ENCODE peak calls at places on chromosome 22, in five cellular contexts. X is neural crest cell; W is NCI-H187 treated with DMSO at 0.1 percent for 48 hours; Q is stimulated activated naive CD8-positive, alpha-beta T cell treated with anti-CD3 and anti-CD28 coated beads, Interleukin-15, Interleukin-2, amounts not matched to agents 100 U/mL and 50 U/mL, for 24 hours; M is left cardiac atrium. N is an unnamed sample.

GRCh38 chr22:46347646-46348045 is 12.1 kb downstream of the TRMU start:
- DNase-seq in X (no peak), W (no peak), Q (no peak), M (no peak), N (no peak)

GRCh38 chr22:24706732-24707476 is 67.6 kb downstream of the PIWIL3 start:
- DNase-seq in X (no peak), W (no peak), Q (peak; percentile 17), M (no peak), N (no peak)

GRCh38 chr22:45638834-45639746 is 32.5 kb upstream of the ATXN10 start:
- DNase-seq in X (no peak), W (peak; percentile 53), Q (no peak), M (peak; percentile 76), N (peak; percentile 50)

GRCh38 chr22:46738961-46739870 is 1.2 kb upstream of the CERK start:
- DNase-seq in X (no peak), W (no peak), Q (peak; percentile 72), M (peak; percentile 57), N (peak; percentile 49)

GRCh38 chr22:24230911-24231656 is 13.8 kb downstream of the GGT5 start:
- DNase-seq in X (peak; percentile 52), W (no peak), Q (peak; percentile 82), M (peak; percentile 36), N (peak; percentile 62)

GRCh38 chr22:49691256-49691655 is 136.4 kb downstream of the BRD1 start:
- DNase-seq in X (no peak), W (no peak), Q (no peak), M (no peak), N (no peak)

GRCh38 chr22:43007519-43008102 is 7.3 kb downstream of the PACSIN2 start:
- DNase-seq in X (no peak), W (no peak), Q (no peak), M (no peak), N (no peak)

GRCh38 chr22:31241936-31242335 is 29.8 kb downstream of the LIMK2 start:
- DNase-seq in X (no peak), W (no peak), Q (no peak), M (no peak), N (no peak)

GRCh38 chr22:23608583-23608982 is 23.5 kb downstream of the DRICH1 start:
- DNase-seq in X (peak; percentile 30), W (no peak), Q (no peak), M (no peak), N (no peak)

GRCh38 chr22:22995166-22995565 is 75.2 kb upstream of the GNAZ start:
- DNase-seq in X (no peak), W (no peak), Q (no peak), M (no peak), N (no peak)

GRCh38 chr22:19853879-19854777 is 546 bp downstream of the GNB1L start:
- DNase-seq in X (peak; percentile 36), W (no peak), Q (peak; percentile 22), M (no peak), N (peak; percentile 46)

GRCh38 chr22:29219881-29220670 is 14.4 kb downstream of the EMID1 start:
- DNase-seq in X (no peak), W (no peak), Q (no peak), M (no peak), N (no peak)

GRCh38 chr22:49575703-49576081 is 252.0 kb downstream of the BRD1 start:
- DNase-seq in X (no peak), W (no peak), Q (no peak), M (no peak), N (no peak)

GRCh38 chr22:37533995-37534394 is 14.8 kb upstream of the CARD10 start:
- DNase-seq in X (no peak), W (no peak), Q (no peak), M (no peak), N (no peak)

GRCh38 chr22:46737105-46737975 is 712 bp downstream of the CERK start:
- DNase-seq in X (peak; percentile 25), W (no peak), Q (peak; percentile 61), M (peak; percentile 55), N (no peak)

GRCh38 chr22:47377926-47378560 is 615.6 kb downstream of the TBC1D22A start:
- DNase-seq in X (no peak), W (no peak), Q (no peak), M (no peak), N (no peak)

GRCh38 chr22:48187272-48187855 is 1424.9 kb downstream of the TBC1D22A start:
- DNase-seq in X (no peak), W (no peak), Q (no peak), M (no peak), N (no peak)

GRCh38 chr22:47872761-47873535 is 1110.5 kb downstream of the TBC1D22A start:
- DNase-seq in X (no peak), W (no peak), Q (no peak), M (no peak), N (no peak)

GRCh38 chr22:46931414-46931813 is 169.0 kb downstream of the TBC1D22A start:
- DNase-seq in X (no peak), W (no peak), Q (no peak), M (no peak), N (no peak)

GRCh38 chr22:43993072-43993760 is 30.9 kb upstream of the PARVB start:
- DNase-seq in X (peak; percentile 60), W (no peak), Q (peak; percentile 61), M (peak; percentile 58), N (peak; percentile 56)

GRCh38 chr22:49779226-49779625 is 48.4 kb downstream of the BRD1 start:
- DNase-seq in X (no peak), W (no peak), Q (no peak), M (peak; percentile 3), N (no peak)

GRCh38 chr22:29642694-29643093 is 39.3 kb downstream of the NF2 start:
- DNase-seq in X (no peak), W (no peak), Q (no peak), M (no peak), N (no peak)

GRCh38 chr22:31574015-31574670 is 77.8 kb downstream of the SFI1 start:
- DNase-seq in X (no peak), W (no peak), Q (no peak), M (no peak), N (no peak)

GRCh38 chr22:39381009-39381755 is 18.4 kb upstream of the TAB1 start:
- DNase-seq in X (no peak), W (no peak), Q (no peak), M (no peak), N (no peak)

GRCh38 chr22:19678949-19679348 is 35.4 kb upstream of the SEPTIN5 start:
- DNase-seq in X (no peak), W (no peak), Q (no peak), M (no peak), N (no peak)

GRCh38 chr22:34866501-34867171 is 199.3 kb upstream of the ISX start:
- DNase-seq in X (no peak), W (no peak), Q (no peak), M (no peak), N (no peak)

GRCh38 chr22:37254206-37254866 is 10.3 kb upstream of the RAC2 start:
- DNase-seq in X (no peak), W (no peak), Q (no peak), M (no peak), N (no peak)

GRCh38 chr22:32413715-32414114 is 1.7 kb upstream of the RTCB start:
- DNase-seq in X (no peak), W (no peak), Q (no peak), M (no peak), N (no peak)

GRCh38 chr22:45953178-45953577 is 23.8 kb downstream of the WNT7B start:
- DNase-seq in X (no peak), W (no peak), Q (no peak), M (no peak), N (no peak)

GRCh38 chr22:26367402-26368245 is 61.4 kb upstream of the ASPHD2 start:
- DNase-seq in X (peak; percentile 61), W (no peak), Q (peak; percentile 73), M (peak; percentile 35), N (peak; percentile 8)

GRCh38 chr22:23847991-23848864 is 9.4 kb upstream of the DERL3 start:
- DNase-seq in X (no peak), W (no peak), Q (no peak), M (no peak), N (no peak)

GRCh38 chr22:36323855-36324331 is 63.9 kb downstream of the MYH9 start:
- DNase-seq in X (no peak), W (no peak), Q (no peak), M (peak; percentile 84), N (peak; percentile 67)

GRCh38 chr22:45608763-45609180 is 62.9 kb upstream of the ATXN10 start:
- DNase-seq in X (no peak), W (no peak), Q (peak; percentile 20), M (no peak), N (no peak)

GRCh38 chr22:27238935-27239510 is 562.5 kb downstream of the MN1 start:
- DNase-seq in X (no peak), W (no peak), Q (no peak), M (peak; percentile 93), N (peak; percentile 82)

GRCh38 chr22:41725510-41726110 is 26.3 kb downstream of the MEI1 start:
- DNase-seq in X (no peak), W (no peak), Q (no peak), M (no peak), N (no peak)

GRCh38 chr22:32079110-32080089 is 36.3 kb downstream of the SLC5A1 start:
- DNase-seq in X (no peak), W (no peak), Q (no peak), M (no peak), N (no peak)

GRCh38 chr22:30694638-30695350 is at the start of gene OSBP2:
- DNase-seq in X (peak; percentile 48), W (no peak), Q (peak; percentile 43), M (peak; percentile 43), N (peak; percentile 38)